ENCODE peak calls at places on chromosomes 2 and 18, in eight cellular contexts. One of them, this sample, is unnamed.

GRCh38 chr2:60852282-60852860 is 29.0 kb upstream of the REL start:
- DNase-seq in MM.1S: no peak
- DNase-seq in PC-3: no peak
- DNase-seq in hepatocyte: no peak
- DNase-seq in HCT116: no peak
- DNase-seq in SK-N-SH: no peak
- DNase-seq in GM23338: no peak
- DNase-seq in neural progenitor cell: no peak
- DNase-seq in this sample: no peak

GRCh38 chr2:157903626-157904025 is 27.5 kb upstream of the ACVR1 start:
- DNase-seq in neural progenitor cell: no peak
- DNase-seq in hepatocyte: no peak
- DNase-seq in HCT116: no peak
- DNase-seq in PC-3: no peak
- DNase-seq in SK-N-SH: no peak
- DNase-seq in GM23338: no peak
- DNase-seq in MM.1S: no peak
- DNase-seq in this sample: peak; percentile 51

GRCh38 chr2:72851333-72851732 is 25.5 kb upstream of the EXOC6B start:
- DNase-seq in neural progenitor cell: no peak
- DNase-seq in HCT116: no peak
- DNase-seq in MM.1S: no peak
- DNase-seq in SK-N-SH: no peak
- DNase-seq in GM23338: peak; percentile 20
- DNase-seq in hepatocyte: no peak
- DNase-seq in PC-3: no peak
- DNase-seq in this sample: no peak

GRCh38 chr18:75309564-75309963 is 99.0 kb downstream of the TSHZ1 start:
- DNase-seq in SK-N-SH: no peak
- DNase-seq in HCT116: no peak
- DNase-seq in PC-3: no peak
- DNase-seq in GM23338: peak; percentile 19
- DNase-seq in MM.1S: no peak
- DNase-seq in hepatocyte: no peak
- DNase-seq in neural progenitor cell: no peak
- DNase-seq in this sample: no peak

GRCh38 chr2:121294881-121295840 is 10.2 kb upstream of the TFCP2L1 start:
- DNase-seq in neural progenitor cell: no peak
- DNase-seq in PC-3: no peak
- DNase-seq in GM23338: no peak
- DNase-seq in HCT116: no peak
- DNase-seq in SK-N-SH: no peak
- DNase-seq in MM.1S: no peak
- DNase-seq in hepatocyte: no peak
- DNase-seq in this sample: no peak

GRCh38 chr18:78240867-78241266 is 738.8 kb upstream of the SALL3 start:
- DNase-seq in MM.1S: no peak
- DNase-seq in neural progenitor cell: peak; percentile 64
- DNase-seq in SK-N-SH: no peak
- DNase-seq in HCT116: no peak
- DNase-seq in PC-3: no peak
- DNase-seq in hepatocyte: no peak
- DNase-seq in GM23338: no peak
- DNase-seq in this sample: no peak

GRCh38 chr2:8993196-8993901 is 10.1 kb downstream of the MBOAT2 start:
- DNase-seq in GM23338: no peak
- DNase-seq in HCT116: no peak
- DNase-seq in SK-N-SH: no peak
- DNase-seq in hepatocyte: no peak
- DNase-seq in neural progenitor cell: peak; percentile 20
- DNase-seq in PC-3: peak; percentile 22
- DNase-seq in MM.1S: no peak
- DNase-seq in this sample: no peak

GRCh38 chr2:177466337-177467195 is 74.0 kb downstream of the AGPS start:
- DNase-seq in SK-N-SH: no peak
- DNase-seq in GM23338: peak; percentile 15
- DNase-seq in neural progenitor cell: peak; percentile 55
- DNase-seq in MM.1S: no peak
- DNase-seq in PC-3: peak; percentile 7
- DNase-seq in HCT116: no peak
- DNase-seq in hepatocyte: no peak
- DNase-seq in this sample: no peak

GRCh38 chr2:109459485-109459884 is 154.3 kb downstream of the SEPTIN10 start:
- DNase-seq in neural progenitor cell: no peak
- DNase-seq in hepatocyte: no peak
- DNase-seq in MM.1S: no peak
- DNase-seq in GM23338: no peak
- DNase-seq in PC-3: no peak
- DNase-seq in HCT116: no peak
- DNase-seq in SK-N-SH: no peak
- DNase-seq in this sample: no peak

GRCh38 chr18:76433788-76434187 is 61.3 kb downstream of the ZNF516 start:
- DNase-seq in neural progenitor cell: no peak
- DNase-seq in SK-N-SH: no peak
- DNase-seq in PC-3: no peak
- DNase-seq in MM.1S: no peak
- DNase-seq in GM23338: no peak
- DNase-seq in hepatocyte: no peak
- DNase-seq in HCT116: no peak
- DNase-seq in this sample: no peak

GRCh38 chr2:160730296-160730995 is 236.8 kb upstream of the RBMS1 start:
- DNase-seq in SK-N-SH: no peak
- DNase-seq in MM.1S: no peak
- DNase-seq in PC-3: no peak
- DNase-seq in GM23338: peak; percentile 52
- DNase-seq in hepatocyte: no peak
- DNase-seq in neural progenitor cell: peak; percentile 41
- DNase-seq in HCT116: no peak
- DNase-seq in this sample: no peak

GRCh38 chr2:47307066-47307465 is 95.9 kb upstream of the MSH2 start:
- DNase-seq in GM23338: no peak
- DNase-seq in MM.1S: no peak
- DNase-seq in PC-3: no peak
- DNase-seq in HCT116: no peak
- DNase-seq in hepatocyte: no peak
- DNase-seq in neural progenitor cell: no peak
- DNase-seq in SK-N-SH: peak; percentile 57
- DNase-seq in this sample: peak; percentile 29

GRCh38 chr2:47652041-47652713 is 130.8 kb upstream of the MSH6 start:
- DNase-seq in hepatocyte: no peak
- DNase-seq in GM23338: no peak
- DNase-seq in neural progenitor cell: no peak
- DNase-seq in MM.1S: no peak
- DNase-seq in HCT116: no peak
- DNase-seq in PC-3: no peak
- DNase-seq in SK-N-SH: no peak
- DNase-seq in this sample: no peak

GRCh38 chr2:79511320-79511951 is 1.4 kb upstream of the CTNNA2 start:
- DNase-seq in GM23338: peak; percentile 94
- DNase-seq in MM.1S: peak; percentile 40
- DNase-seq in neural progenitor cell: peak; percentile 93
- DNase-seq in hepatocyte: peak; percentile 87
- DNase-seq in SK-N-SH: no peak
- DNase-seq in PC-3: peak; percentile 39
- DNase-seq in HCT116: no peak
- DNase-seq in this sample: peak; percentile 25

GRCh38 chr2:71609441-71609840 is 156.1 kb downstream of the DYSF start:
- DNase-seq in HCT116: no peak
- DNase-seq in MM.1S: no peak
- DNase-seq in PC-3: peak; percentile 68
- DNase-seq in SK-N-SH: no peak
- DNase-seq in neural progenitor cell: no peak
- DNase-seq in hepatocyte: no peak
- DNase-seq in GM23338: no peak
- DNase-seq in this sample: peak; percentile 77

GRCh38 chr2:210477496-210477895 is 937 bp upstream of the LANCL1 start:
- DNase-seq in GM23338: peak; percentile 71
- DNase-seq in SK-N-SH: peak; percentile 14
- DNase-seq in MM.1S: peak; percentile 38
- DNase-seq in HCT116: peak; percentile 66
- DNase-seq in hepatocyte: peak; percentile 8
- DNase-seq in neural progenitor cell: peak; percentile 53
- DNase-seq in PC-3: peak; percentile 65
- DNase-seq in this sample: peak; percentile 65

GRCh38 chr18:75131455-75132000 is 77.4 kb downstream of the PTGR3 start:
- DNase-seq in HCT116: no peak
- DNase-seq in neural progenitor cell: no peak
- DNase-seq in SK-N-SH: no peak
- DNase-seq in GM23338: no peak
- DNase-seq in PC-3: no peak
- DNase-seq in MM.1S: no peak
- DNase-seq in hepatocyte: no peak
- DNase-seq in this sample: peak; percentile 7

GRCh38 chr18:42032447-42032846 is 77.4 kb downstream of the PIK3C3 start:
- DNase-seq in HCT116: no peak
- DNase-seq in MM.1S: no peak
- DNase-seq in PC-3: no peak
- DNase-seq in GM23338: no peak
- DNase-seq in hepatocyte: no peak
- DNase-seq in neural progenitor cell: no peak
- DNase-seq in SK-N-SH: no peak
- DNase-seq in this sample: no peak
- TF ChIP-seq EZH2phosphoT487 in HCT116: no peak
- TF ChIP-seq EZH2phosphoT487 in MM.1S: no peak
- TF ChIP-seq EZH2phosphoT487 in PC-3: no peak
- TF ChIP-seq EZH2phosphoT487 in GM23338: no peak
- TF ChIP-seq EZH2phosphoT487 in hepatocyte: no peak
- TF ChIP-seq EZH2phosphoT487 in neural progenitor cell: no peak
- TF ChIP-seq EZH2phosphoT487 in SK-N-SH: no peak
- TF ChIP-seq EZH2phosphoT487 in this sample: no peak

GRCh38 chr2:188610050-188610444 is 318.4 kb downstream of the GULP1 start:
- DNase-seq in neural progenitor cell: no peak
- DNase-seq in hepatocyte: no peak
- DNase-seq in GM23338: no peak
- DNase-seq in HCT116: no peak
- DNase-seq in PC-3: no peak
- DNase-seq in MM.1S: no peak
- DNase-seq in SK-N-SH: no peak
- DNase-seq in this sample: peak; percentile 26
- H2AFZ ChIP-seq in neural progenitor cell: no peak overlapping the region
- H2AFZ ChIP-seq in hepatocyte: no peak overlapping the region
- H2AFZ ChIP-seq in GM23338: no peak overlapping the region
- H2AFZ ChIP-seq in HCT116: no peak overlapping the region
- H2AFZ ChIP-seq in PC-3: no peak overlapping the region
- H2AFZ ChIP-seq in MM.1S: no peak overlapping the region
- H2AFZ ChIP-seq in SK-N-SH: no peak overlapping the region
- H2AFZ ChIP-seq in this sample: no peak overlapping the region

GRCh38 chr2:239289545-239289944 is 111.3 kb downstream of the HDAC4 start:
- DNase-seq in neural progenitor cell: no peak
- DNase-seq in PC-3: no peak
- DNase-seq in hepatocyte: no peak
- DNase-seq in GM23338: no peak
- DNase-seq in SK-N-SH: no peak
- DNase-seq in MM.1S: no peak
- DNase-seq in HCT116: no peak
- DNase-seq in this sample: no peak

GRCh38 chr2:239290618-239291504 is 110.0 kb downstream of the HDAC4 start:
- DNase-seq in HCT116: no peak
- DNase-seq in GM23338: peak; percentile 36
- DNase-seq in SK-N-SH: no peak
- DNase-seq in neural progenitor cell: peak; percentile 82
- DNase-seq in PC-3: no peak
- DNase-seq in hepatocyte: no peak
- DNase-seq in MM.1S: no peak
- DNase-seq in this sample: peak; percentile 88

GRCh38 chr2:239287461-239287860 is 113.4 kb downstream of the HDAC4 start:
- DNase-seq in hepatocyte: no peak
- DNase-seq in neural progenitor cell: no peak
- DNase-seq in PC-3: no peak
- DNase-seq in GM23338: no peak
- DNase-seq in HCT116: no peak
- DNase-seq in MM.1S: no peak
- DNase-seq in SK-N-SH: no peak
- DNase-seq in this sample: no peak

GRCh38 chr2:239288237-239288636 is 112.6 kb downstream of the HDAC4 start:
- DNase-seq in GM23338: no peak
- DNase-seq in MM.1S: no peak
- DNase-seq in SK-N-SH: no peak
- DNase-seq in HCT116: no peak
- DNase-seq in PC-3: no peak
- DNase-seq in neural progenitor cell: no peak
- DNase-seq in hepatocyte: no peak
- DNase-seq in this sample: no peak

DNA sequence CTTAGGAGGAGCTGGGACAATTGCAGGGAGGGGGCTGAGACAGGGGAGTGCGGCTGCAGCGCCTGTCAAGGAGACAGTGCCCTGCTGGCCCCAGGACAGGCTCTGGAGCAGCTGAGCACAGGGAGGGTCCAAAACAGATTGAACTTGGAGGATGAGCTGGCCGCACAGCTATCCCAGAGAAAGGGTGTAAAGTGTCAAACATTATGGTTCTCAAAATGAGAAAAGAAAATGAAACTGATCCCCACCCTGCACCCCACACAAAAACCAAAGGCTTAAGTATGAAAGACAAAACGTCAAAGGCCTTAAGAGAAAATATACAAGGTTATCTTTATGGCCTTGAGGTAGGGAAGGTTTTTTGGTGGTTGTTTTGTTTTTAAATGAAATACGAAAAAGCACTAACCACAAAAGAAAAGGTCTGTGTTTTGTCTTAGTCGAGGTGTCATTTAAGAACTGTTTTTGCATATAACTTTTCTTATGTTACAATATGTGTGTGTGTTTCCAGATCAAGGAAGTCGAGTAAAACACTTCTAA is 111.8 kb downstream of the HDAC4 start:
- DNase-seq in SK-N-SH: peak; percentile 66
- DNase-seq in hepatocyte: no peak
- DNase-seq in GM23338: no peak
- DNase-seq in neural progenitor cell: peak; percentile 60
- DNase-seq in MM.1S: peak; percentile 77
- DNase-seq in PC-3: no peak
- DNase-seq in HCT116: no peak
- DNase-seq in this sample: peak; percentile 40
- H3K4me3 ChIP-seq in SK-N-SH: no peak overlapping the region
- H3K4me3 ChIP-seq in hepatocyte: no peak overlapping the region
- H3K4me3 ChIP-seq in GM23338: no peak overlapping the region
- H3K4me3 ChIP-seq in neural progenitor cell: no peak overlapping the region
- H3K4me3 ChIP-seq in MM.1S: peak overlapping the region; percentile 39
- H3K4me3 ChIP-seq in PC-3: no peak overlapping the region
- H3K4me3 ChIP-seq in HCT116: no peak overlapping the region
- H3K4me3 ChIP-seq in this sample: peak overlapping the region; percentile 10

GRCh38 chr2:215756351-215756731 is 257.0 kb downstream of the MREG start:
- DNase-seq in GM23338: no peak
- DNase-seq in MM.1S: no peak
- DNase-seq in HCT116: no peak
- DNase-seq in hepatocyte: no peak
- DNase-seq in SK-N-SH: no peak
- DNase-seq in neural progenitor cell: no peak
- DNase-seq in PC-3: no peak
- DNase-seq in this sample: no peak
- TF ChIP-seq EZH2phosphoT487 in GM23338: no peak
- TF ChIP-seq EZH2phosphoT487 in MM.1S: no peak
- TF ChIP-seq EZH2phosphoT487 in HCT116: no peak
- TF ChIP-seq EZH2phosphoT487 in hepatocyte: no peak
- TF ChIP-seq EZH2phosphoT487 in SK-N-SH: no peak
- TF ChIP-seq EZH2phosphoT487 in neural progenitor cell: no peak
- TF ChIP-seq EZH2phosphoT487 in PC-3: no peak
- TF ChIP-seq EZH2phosphoT487 in this sample: no peak